ENCODE peak calls at places on chromosomes 11 and 22, in four cellular contexts. One of them, this sample, is unnamed.

GRCh38 chr11:87142594-87142993 is 104.9 kb downstream of the TMEM135 start:
- DNase-seq in coronary artery: no peak
- DNase-seq in SK-N-SH: no peak
- DNase-seq in WERI-Rb-1: no peak
- DNase-seq in this sample: no peak

GRCh38 chr22:27615408-27615807 is 186.1 kb downstream of the MN1 start:
- DNase-seq in coronary artery: no peak
- DNase-seq in SK-N-SH: no peak
- DNase-seq in WERI-Rb-1: no peak
- DNase-seq in this sample: no peak

GRCh38 chr22:28883917-28884753 is 763 bp downstream of the ZNRF3 start:
- DNase-seq in coronary artery: peak; percentile 76
- DNase-seq in SK-N-SH: peak; percentile 74
- DNase-seq in WERI-Rb-1: peak; percentile 28
- DNase-seq in this sample: peak; percentile 20

GRCh38 chr11:119065369-119065768 is 2.2 kb upstream of the VPS11 start:
- DNase-seq in coronary artery: no peak
- DNase-seq in SK-N-SH: peak; percentile 52
- DNase-seq in WERI-Rb-1: peak; percentile 52
- DNase-seq in this sample: peak; percentile 21

GRCh38 chr11:82899191-82899820 is 924 bp downstream of the PRCP start:
- DNase-seq in coronary artery: no peak
- DNase-seq in SK-N-SH: no peak
- DNase-seq in WERI-Rb-1: no peak
- DNase-seq in this sample: no peak

GRCh38 chr11:82902086-82902485 is 550 bp downstream of the DDIAS start:
- DNase-seq in coronary artery: no peak
- DNase-seq in SK-N-SH: no peak
- DNase-seq in WERI-Rb-1: no peak
- DNase-seq in this sample: no peak

GRCh38 chr11:121808096-121808495 is 307.9 kb downstream of the BLID start:
- DNase-seq in coronary artery: no peak
- DNase-seq in SK-N-SH: no peak
- DNase-seq in WERI-Rb-1: no peak
- DNase-seq in this sample: no peak

GRCh38 chr11:29260939-29261705 is 755.7 kb downstream of the KCNA4 start:
- DNase-seq in coronary artery: no peak
- DNase-seq in SK-N-SH: no peak
- DNase-seq in WERI-Rb-1: no peak
- DNase-seq in this sample: no peak

GRCh38 chr11:106399075-106399500 is 321.6 kb downstream of the AASDHPPT start:
- DNase-seq in coronary artery: peak; percentile 78
- DNase-seq in SK-N-SH: peak; percentile 6
- DNase-seq in WERI-Rb-1: peak; percentile 71
- DNase-seq in this sample: no peak

GRCh38 chr11:93740802-93741093 is 547 bp downstream of the TAF1D start:
- DNase-seq in coronary artery: peak; percentile 83
- DNase-seq in SK-N-SH: peak; percentile 58
- DNase-seq in WERI-Rb-1: peak; percentile 55
- DNase-seq in this sample: peak; percentile 56

GRCh38 chr11:1760351-1761109 is 3.2 kb downstream of the CTSD start:
- DNase-seq in coronary artery: peak; percentile 92
- DNase-seq in SK-N-SH: no peak
- DNase-seq in WERI-Rb-1: no peak
- DNase-seq in this sample: no peak

GRCh38 chr11:104668797-104669463 is 229.3 kb downstream of the CASP12 start:
- DNase-seq in coronary artery: no peak
- DNase-seq in SK-N-SH: no peak
- DNase-seq in WERI-Rb-1: no peak
- DNase-seq in this sample: no peak

GRCh38 chr11:35142481-35143207 is 3.7 kb downstream of the CD44 start:
- DNase-seq in coronary artery: no peak
- DNase-seq in SK-N-SH: no peak
- DNase-seq in WERI-Rb-1: no peak
- DNase-seq in this sample: peak; percentile 50

GRCh38 chr22:45332001-45332400 is 22.3 kb downstream of the FAM118A start:
- DNase-seq in coronary artery: no peak
- DNase-seq in SK-N-SH: no peak
- DNase-seq in WERI-Rb-1: no peak
- DNase-seq in this sample: no peak

GRCh38 chr11:76329084-76329648 is 51.8 kb downstream of the THAP12 start:
- DNase-seq in coronary artery: no peak
- DNase-seq in SK-N-SH: no peak
- DNase-seq in WERI-Rb-1: no peak
- DNase-seq in this sample: no peak

GRCh38 chr22:46795845-46796565 is 33.6 kb downstream of the TBC1D22A start:
- DNase-seq in coronary artery: no peak
- DNase-seq in SK-N-SH: no peak
- DNase-seq in WERI-Rb-1: no peak
- DNase-seq in this sample: no peak

GRCh38 chr11:93564895-93565294 is 21.7 kb upstream of the SMCO4 start:
- DNase-seq in coronary artery: no peak
- DNase-seq in SK-N-SH: peak; percentile 41
- DNase-seq in WERI-Rb-1: no peak
- DNase-seq in this sample: no peak

GRCh38 chr11:78606667-78607066 is 32.0 kb upstream of the NARS2 start:
- DNase-seq in coronary artery: no peak
- DNase-seq in SK-N-SH: no peak
- DNase-seq in WERI-Rb-1: no peak
- DNase-seq in this sample: no peak

GRCh38 chr11:8913961-8914660 is 3.1 kb downstream of the AKIP1 start:
- DNase-seq in coronary artery: no peak
- DNase-seq in SK-N-SH: peak; percentile 67
- DNase-seq in WERI-Rb-1: peak; percentile 53
- DNase-seq in this sample: peak; percentile 39

GRCh38 chr11:126891556-126892217 is 108.9 kb downstream of the KIRREL3 start:
- DNase-seq in coronary artery: no peak
- DNase-seq in SK-N-SH: no peak
- DNase-seq in WERI-Rb-1: no peak
- DNase-seq in this sample: no peak

GRCh38 chr11:77819921-77820564 is 479 bp downstream of the RSF1 start:
- DNase-seq in coronary artery: peak; percentile 76
- DNase-seq in SK-N-SH: peak; percentile 68
- DNase-seq in WERI-Rb-1: peak; percentile 64
- DNase-seq in this sample: peak; percentile 16

GRCh38 chr11:118238947-118239346 is 13.2 kb downstream of the MPZL3 start:
- DNase-seq in coronary artery: no peak
- DNase-seq in SK-N-SH: no peak
- DNase-seq in WERI-Rb-1: no peak
- DNase-seq in this sample: no peak

GRCh38 chr11:61826930-61827572 is 1.0 kb upstream of the FADS2 start:
- DNase-seq in coronary artery: no peak
- DNase-seq in SK-N-SH: peak; percentile 53
- DNase-seq in WERI-Rb-1: peak; percentile 52
- DNase-seq in this sample: no peak

GRCh38 chr11:12089473-12089872 is 20.9 kb upstream of the MICAL2 start:
- DNase-seq in coronary artery: no peak
- DNase-seq in SK-N-SH: no peak
- DNase-seq in WERI-Rb-1: no peak
- DNase-seq in this sample: no peak

GRCh38 chr11:87144266-87144665 is 106.5 kb downstream of the TMEM135 start:
- DNase-seq in coronary artery: no peak
- DNase-seq in SK-N-SH: no peak
- DNase-seq in WERI-Rb-1: no peak
- DNase-seq in this sample: no peak

GRCh38 chr11:33935466-33935865 is 43.6 kb upstream of the LMO2 start:
- DNase-seq in coronary artery: no peak
- DNase-seq in SK-N-SH: no peak
- DNase-seq in WERI-Rb-1: no peak
- DNase-seq in this sample: no peak

GRCh38 chr11:1863352-1864215 is 10.7 kb downstream of the LSP1 start:
- DNase-seq in coronary artery: peak; percentile 96
- DNase-seq in SK-N-SH: peak; percentile 86
- DNase-seq in WERI-Rb-1: no peak
- DNase-seq in this sample: no peak

GRCh38 chr22:22156716-22157499 is 87.7 kb upstream of the VPREB1 start:
- DNase-seq in coronary artery: no peak
- DNase-seq in SK-N-SH: peak; percentile 59
- DNase-seq in WERI-Rb-1: peak; percentile 77
- DNase-seq in this sample: peak; percentile 42

GRCh38 chr22:39519681-39520053 is 695 bp upstream of the ATF4 start:
- DNase-seq in coronary artery: no peak
- DNase-seq in SK-N-SH: peak; percentile 60
- DNase-seq in WERI-Rb-1: peak; percentile 72
- DNase-seq in this sample: no peak

GRCh38 chr11:68832476-68833176 is 9.1 kb downstream of the CPT1A start:
- DNase-seq in coronary artery: no peak
- DNase-seq in SK-N-SH: peak; percentile 69
- DNase-seq in WERI-Rb-1: no peak
- DNase-seq in this sample: no peak

GRCh38 chr11:34840736-34841386 is 75.3 kb downstream of the APIP start:
- DNase-seq in coronary artery: no peak
- DNase-seq in SK-N-SH: peak; percentile 12
- DNase-seq in WERI-Rb-1: peak; percentile 37
- DNase-seq in this sample: peak; percentile 4

GRCh38 chr11:8006349-8006977 is 19.3 kb downstream of the EIF3F start:
- DNase-seq in coronary artery: no peak
- DNase-seq in SK-N-SH: peak; percentile 77
- DNase-seq in WERI-Rb-1: peak; percentile 75
- DNase-seq in this sample: peak; percentile 28

GRCh38 chr11:5210376-5210885 is 9.9 kb upstream of the OR51V1 start:
- DNase-seq in coronary artery: no peak
- DNase-seq in SK-N-SH: no peak
- DNase-seq in WERI-Rb-1: no peak
- DNase-seq in this sample: no peak

GRCh38 chr11:78138694-78139421 is 568 bp downstream of the ALG8 start:
- DNase-seq in coronary artery: no peak
- DNase-seq in SK-N-SH: peak; percentile 44
- DNase-seq in WERI-Rb-1: no peak
- DNase-seq in this sample: peak; percentile 10

GRCh38 chr11:30392221-30392784 is 69.4 kb downstream of the ARL14EP start:
- DNase-seq in coronary artery: no peak
- DNase-seq in SK-N-SH: no peak
- DNase-seq in WERI-Rb-1: peak; percentile 90
- DNase-seq in this sample: no peak

GRCh38 chr22:28950567-28951411 is 67.4 kb downstream of the ZNRF3 start:
- DNase-seq in coronary artery: no peak
- DNase-seq in SK-N-SH: no peak
- DNase-seq in WERI-Rb-1: no peak
- DNase-seq in this sample: no peak

GRCh38 chr11:1344056-1344635 is 34.7 kb upstream of the TOLLIP start:
- DNase-seq in coronary artery: no peak
- DNase-seq in SK-N-SH: no peak
- DNase-seq in WERI-Rb-1: no peak
- DNase-seq in this sample: no peak

GRCh38 chr11:121417607-121418006 is 34.5 kb upstream of the SORL1 start:
- DNase-seq in coronary artery: no peak
- DNase-seq in SK-N-SH: no peak
- DNase-seq in WERI-Rb-1: no peak
- DNase-seq in this sample: no peak

GRCh38 chr11:85756401-85757200 is 54.3 kb downstream of the SYTL2 start:
- DNase-seq in coronary artery: no peak
- DNase-seq in SK-N-SH: no peak
- DNase-seq in WERI-Rb-1: no peak
- DNase-seq in this sample: no peak

GRCh38 chr11:46238967-46239800 is 38.3 kb upstream of the CREB3L1 start:
- DNase-seq in coronary artery: peak; percentile 88
- DNase-seq in SK-N-SH: peak; percentile 94
- DNase-seq in WERI-Rb-1: peak; percentile 87
- DNase-seq in this sample: peak; percentile 82

GRCh38 chr22:37802310-37803194 is 5.2 kb upstream of the GCAT start:
- DNase-seq in coronary artery: no peak
- DNase-seq in SK-N-SH: peak; percentile 92
- DNase-seq in WERI-Rb-1: peak; percentile 73
- DNase-seq in this sample: no peak
- TF ChIP-seq CTCF in coronary artery: no peak
- TF ChIP-seq CTCF in SK-N-SH: no peak
- TF ChIP-seq CTCF in WERI-Rb-1: no peak
- TF ChIP-seq CTCF in this sample: no peak

DNA sequence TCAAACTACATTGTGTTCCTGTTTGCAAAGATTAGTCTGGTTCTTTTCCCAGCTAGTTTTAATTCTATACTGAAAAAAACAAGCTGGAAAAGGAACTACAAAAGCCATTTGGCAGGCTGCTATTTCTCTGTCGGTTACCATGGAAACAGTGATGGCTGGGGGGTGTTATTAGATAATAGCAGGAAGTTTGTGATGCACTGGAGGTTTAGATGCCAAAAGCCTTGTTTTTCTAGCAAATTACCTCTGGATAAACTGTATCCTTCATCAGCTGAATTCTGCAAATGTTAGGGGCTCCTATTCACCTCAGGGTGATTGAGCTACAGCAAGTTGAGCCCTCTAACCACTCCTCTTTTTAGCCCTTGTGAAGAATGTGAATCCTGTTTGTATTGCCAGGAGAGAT is 25.2 kb downstream of the ALKBH3 start:
- DNase-seq in coronary artery: no peak
- DNase-seq in SK-N-SH: peak; percentile 73
- DNase-seq in WERI-Rb-1: no peak
- DNase-seq in this sample: no peak
- H3K27ac ChIP-seq in coronary artery: peak overlapping the region; percentile 71
- H3K27ac ChIP-seq in SK-N-SH: peak overlapping the region; percentile 51
- H3K27ac ChIP-seq in WERI-Rb-1: no peak overlapping the region
- H3K27ac ChIP-seq in this sample: no peak overlapping the region

DNA sequence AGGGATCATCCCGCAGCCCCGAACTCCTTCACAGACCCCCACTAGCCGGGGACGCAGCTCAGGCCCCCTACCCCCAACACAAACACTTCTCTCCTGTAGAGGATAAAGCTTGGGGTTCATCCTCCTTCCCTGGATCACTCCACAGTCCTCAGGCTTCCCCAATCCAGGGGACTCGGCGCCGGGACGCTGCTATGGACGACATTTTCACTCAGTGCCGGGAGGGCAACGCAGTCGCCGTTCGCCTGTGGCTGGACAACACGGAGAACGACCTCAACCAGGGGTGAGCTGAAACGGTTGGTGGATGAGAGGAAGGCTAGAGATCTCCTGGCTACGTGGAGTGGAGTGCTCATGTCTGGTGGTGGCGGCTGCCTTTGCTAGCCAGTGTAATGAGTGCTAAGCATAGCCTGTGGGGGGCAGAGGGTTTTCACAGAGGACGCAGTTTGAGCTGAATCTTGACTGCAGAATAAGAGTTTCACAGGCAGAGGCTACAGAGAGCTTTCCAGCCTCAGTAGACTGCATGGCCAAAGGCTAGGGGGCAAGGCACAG is 580 bp downstream of the ILK start:
- DNase-seq in coronary artery: peak; percentile 81
- DNase-seq in SK-N-SH: peak; percentile 73
- DNase-seq in WERI-Rb-1: peak; percentile 60
- DNase-seq in this sample: peak; percentile 48
- TF ChIP-seq CTCF in coronary artery: no peak
- TF ChIP-seq CTCF in SK-N-SH: peak; percentile 32
- TF ChIP-seq CTCF in WERI-Rb-1: peak; percentile 12
- TF ChIP-seq CTCF in this sample: no peak

GRCh38 chr11:125494987-125495725 is 909 bp downstream of the FEZ1 start:
- DNase-seq in coronary artery: peak; percentile 78
- DNase-seq in SK-N-SH: peak; percentile 76
- DNase-seq in WERI-Rb-1: peak; percentile 9
- DNase-seq in this sample: no peak
- H3K27ac ChIP-seq in coronary artery: peak overlapping the region; percentile 86
- H3K27ac ChIP-seq in SK-N-SH: no peak overlapping the region
- H3K27ac ChIP-seq in WERI-Rb-1: no peak overlapping the region
- H3K27ac ChIP-seq in this sample: no peak overlapping the region

GRCh38 chr11:22263613-22264012 is 70.7 kb downstream of the ANO5 start:
- DNase-seq in coronary artery: no peak
- DNase-seq in SK-N-SH: no peak
- DNase-seq in WERI-Rb-1: no peak
- DNase-seq in this sample: no peak
- TF ChIP-seq CTCF in coronary artery: no peak
- TF ChIP-seq CTCF in SK-N-SH: no peak
- TF ChIP-seq CTCF in WERI-Rb-1: no peak
- TF ChIP-seq CTCF in this sample: no peak